ENCODE peak calls at places on chromosomes 2 and 18, in eight cellular contexts. D, N, V, P, Y, H, X and R are unnamed samples.

GRCh38 chr2:239152916-239153305 is 247.9 kb downstream of the HDAC4 start:
- DNase-seq in D (no peak), N (no peak), V (no peak), P (peak; percentile 1), Y (no peak), H (peak; percentile 28), X (no peak), R (no peak)

GRCh38 chr2:142044168-142044567 is 86.6 kb downstream of the LRP1B start:
- DNase-seq in D (no peak), N (no peak), V (no peak), P (no peak), Y (no peak), H (no peak), X (no peak), R (no peak)

GRCh38 chr2:137654046-137654445 is 310.2 kb upstream of the HNMT start:
- DNase-seq in D (no peak), N (no peak), V (no peak), P (no peak), Y (no peak), H (no peak), X (no peak), R (no peak)

GRCh38 chr18:58045265-58046086 is 1.4 kb downstream of the NEDD4L start:
- DNase-seq in D (peak; percentile 69), N (peak; percentile 40), V (peak; percentile 88), P (peak; percentile 29), Y (no peak), H (peak; percentile 69), X (no peak), R (no peak)

GRCh38 chr2:39871291-39871761 is 92.3 kb upstream of the THUMPD2 start:
- DNase-seq in D (no peak), N (no peak), V (no peak), P (no peak), Y (no peak), H (no peak), X (no peak), R (peak; percentile 7)

GRCh38 chr18:50879302-50880107 is 587 bp downstream of the ME2 start:
- DNase-seq in D (peak; percentile 75), N (no peak), V (peak; percentile 25), P (no peak), Y (peak; percentile 48), H (no peak), X (peak; percentile 21), R (no peak)

GRCh38 chr2:16656784-16657391 is 8.7 kb downstream of the CYRIA start:
- DNase-seq in D (peak; percentile 7), N (peak; percentile 51), V (no peak), P (peak; percentile 38), Y (peak; percentile 30), H (peak; percentile 80), X (no peak), R (peak; percentile 96)

GRCh38 chr2:233449071-233449901 is 95.0 kb downstream of the DGKD start:
- DNase-seq in D (peak; percentile 43), N (no peak), V (peak; percentile 38), P (no peak), Y (peak; percentile 23), H (peak; percentile 63), X (peak; percentile 69), R (no peak)

GRCh38 chr2:205702576-205702975 is 20.3 kb downstream of the NRP2 start:
- DNase-seq in D (no peak), N (no peak), V (no peak), P (no peak), Y (no peak), H (no peak), X (no peak), R (no peak)

GRCh38 chr18:79682896-79683625 is 3.5 kb downstream of the CTDP1 start:
- DNase-seq in D (peak; percentile 83), N (no peak), V (no peak), P (no peak), Y (no peak), H (no peak), X (no peak), R (peak; percentile 97)

GRCh38 chr2:26246818-26247217 is 2.1 kb downstream of the HADHB start:
- DNase-seq in D (peak; percentile 32), N (no peak), V (no peak), P (peak; percentile 51), Y (no peak), H (no peak), X (no peak), R (peak; percentile 87)

GRCh38 chr2:71458413-71459083 is 5.2 kb downstream of the DYSF start:
- DNase-seq in D (peak; percentile 19), N (no peak), V (no peak), P (peak; percentile 67), Y (no peak), H (no peak), X (no peak), R (peak; percentile 45)